ENCODE peak calls at places on chromosomes 12 and 14, in five cellular contexts. U is K562, J is H1, B is HCT116, Y is HepG2. T is an unnamed sample.

GRCh38 chr12:20011200-20011599 is 357.1 kb upstream of the PDE3A start:
- DNase-seq in J (no peak), Y (no peak), B (no peak), U (no peak), T (peak)

GRCh38 chr14:95180966-95181733 is 23.8 kb upstream of the DICER1 start:
- DNase-seq in B (no peak), Y (no peak), J (no peak), U (no peak), T (no peak)

GRCh38 chr12:92597997-92598396 is 104.8 kb upstream of the PLEKHG7 start:
- DNase-seq in B (no peak), U (no peak), Y (no peak), J (no peak), T (no peak)

GRCh38 chr12:105226219-105226618 is 9.8 kb downstream of the APPL2 start:
- DNase-seq in Y (no peak), J (no peak), U (peak), B (no peak), T (peak)

GRCh38 chr14:71331393-71331792 is 424.1 kb downstream of the PCNX1 start:
- DNase-seq in U (no peak), Y (no peak), J (no peak), B (no peak), T (no peak)

GRCh38 chr12:122138616-122139015 is 35.4 kb downstream of the IL31 start:
- DNase-seq in Y (no peak), U (no peak), J (no peak), B (no peak), T (no peak)

GRCh38 chr12:67650127-67650495 is 1.6 kb downstream of the DYRK2 start:
- DNase-seq in U (peak), B (no peak), Y (no peak), J (no peak), T (peak)

GRCh38 chr14:96245710-96246534 is 10.1 kb upstream of the BDKRB1 start:
- DNase-seq in B (no peak), J (no peak), Y (no peak), U (no peak), T (no peak)

GRCh38 chr12:77060136-77060882 is 5.1 kb downstream of the E2F7 start:
- DNase-seq in Y (no peak), U (no peak), J (no peak), B (no peak), T (no peak)

GRCh38 chr12:2294651-2295475 is 242.1 kb downstream of the CACNA1C start:
- DNase-seq in U (no peak), Y (no peak), B (no peak), J (no peak), T (no peak)

GRCh38 chr14:23095196-23096108 is at the start of gene C14orf119:
- DNase-seq in J (no peak), Y (peak), B (peak), U (peak), T (peak)

GRCh38 chr14:24171422-24172260 is at the start of gene REC8:
- DNase-seq in B (no peak), J (peak), Y (no peak), U (no peak), T (peak)

GRCh38 chr12:4308334-4308960 is 12.6 kb upstream of the TIGAR start:
- DNase-seq in Y (no peak), B (no peak), J (no peak), U (no peak), T (no peak)

GRCh38 chr14:34190746-34191145 is 239.9 kb upstream of the EGLN3 start:
- DNase-seq in B (no peak), J (no peak), Y (no peak), U (no peak), T (no peak)

GRCh38 chr14:22386924-22387775 is 201.9 kb downstream of the DAD1 start:
- DNase-seq in J (peak), Y (peak), U (peak), B (peak), T (peak)

GRCh38 chr12:16272222-16272621 is 5.3 kb downstream of the SLC15A5 start:
- DNase-seq in J (no peak), B (no peak), U (no peak), Y (no peak), T (no peak)

GRCh38 chr14:101619484-101619883 is 58.2 kb downstream of the DIO3 start:
- DNase-seq in Y (no peak), J (no peak), U (no peak), B (no peak), T (no peak)

GRCh38 chr14:30888480-30889243 is 14.3 kb downstream of the COCH start:
- DNase-seq in U (no peak), B (no peak), Y (peak), J (no peak), T (no peak)

GRCh38 chr12:121649819-121650353 is 19.6 kb downstream of the MORN3 start:
- DNase-seq in U (peak), B (no peak), Y (no peak), J (no peak), T (no peak)

GRCh38 chr14:79256311-79256879 is 954.9 kb downstream of the DIO2 start:
- DNase-seq in J (no peak), U (no peak), Y (no peak), B (no peak), T (no peak)

GRCh38 chr14:44896275-44897040 is 65.3 kb downstream of the KLHL28 start:
- DNase-seq in Y (peak), U (no peak), J (no peak), B (no peak), T (no peak)

GRCh38 chr12:76085159-76085868 is 829 bp upstream of the NAP1L1 start:
- DNase-seq in U (peak), B (no peak), J (no peak), Y (no peak), T (peak)

GRCh38 chr14:70660967-70661871 is 19.5 kb downstream of the TTC9 start:
- DNase-seq in B (no peak), U (no peak), J (no peak), Y (no peak), T (no peak)

GRCh38 chr12:109617496-109617895 is 43.9 kb downstream of the MVK start:
- DNase-seq in J (no peak), Y (no peak), B (no peak), U (no peak), T (no peak)

GRCh38 chr12:118536306-118536900 is 160.0 kb downstream of the SUDS3 start:
- DNase-seq in Y (no peak), U (no peak), B (no peak), J (no peak), T (no peak)

GRCh38 chr12:13164859-13165577 is 31.5 kb upstream of the EMP1 start:
- DNase-seq in U (no peak), Y (no peak), B (no peak), J (no peak), T (peak)

GRCh38 chr12:26126340-26127284 is 1.8 kb upstream of the BHLHE41 start:
- DNase-seq in B (no peak), J (peak), Y (peak), U (peak), T (peak)

GRCh38 chr12:123761841-123762714 is at the start of gene DNAH10:
- DNase-seq in U (no peak), Y (peak), B (no peak), J (peak), T (peak)

GRCh38 chr14:49959822-49960408 is 67.0 kb downstream of the ARF6 start:
- DNase-seq in J (no peak), B (no peak), U (no peak), Y (no peak), T (no peak)

GRCh38 chr14:81062816-81063215 is 107.4 kb downstream of the TSHR start:
- DNase-seq in Y (peak), B (peak), J (peak), U (peak), T (no peak)

GRCh38 chr14:53450871-53451270 is 297.7 kb upstream of the DDHD1 start:
- DNase-seq in Y (peak), J (no peak), U (no peak), B (no peak), T (peak)

GRCh38 chr12:127169321-127170270 is 1097.4 kb upstream of the TMEM132C start:
- DNase-seq in Y (no peak), B (no peak), U (no peak), J (no peak), T (no peak)

GRCh38 chr14:77040995-77041744 is 12.7 kb upstream of the IRF2BPL start:
- DNase-seq in B (no peak), U (no peak), J (no peak), Y (no peak), T (no peak)

GRCh38 chr12:4809449-4810218 is 89.4 kb downstream of the GALNT8 start:
- DNase-seq in B (no peak), J (peak), U (no peak), Y (no peak), T (no peak)

GRCh38 chr12:120849765-120850164 is 54.4 kb downstream of the SPPL3 start:
- DNase-seq in B (no peak), U (no peak), Y (peak), J (no peak), T (peak)

GRCh38 chr12:91126516-91126915 is 15.2 kb upstream of the LUM start:
- DNase-seq in Y (no peak), B (no peak), U (no peak), J (no peak), T (no peak)

GRCh38 chr12:51980809-51981127 is 26.0 kb upstream of the TAMALIN start:
- DNase-seq in Y (no peak), B (no peak), J (no peak), U (no peak), T (no peak)
- TF ChIP-seq EZH2 in Y (no peak), B (no peak), J (no peak), U (no peak), T (no peak)

GRCh38 chr12:32390572-32391219 is 8.7 kb upstream of the FGD4 start:
- DNase-seq in B (no peak), J (peak), U (no peak), Y (peak), T (peak)
- H3K4me3 ChIP-seq in B (no peak), J (no peak), U (no peak), Y (peak), T (peak)

GRCh38 chr14:104477117-104477623 is 102.4 kb upstream of the C14orf180 start:
- DNase-seq in U (no peak), B (no peak), Y (no peak), J (no peak), T (no peak)

GRCh38 chr14:104475802-104476201 is 103.8 kb upstream of the C14orf180 start:
- DNase-seq in Y (no peak), J (no peak), U (no peak), B (no peak), T (no peak)

GRCh38 chr14:104479901-104480300 is 99.7 kb upstream of the C14orf180 start:
- DNase-seq in Y (no peak), J (peak), U (no peak), B (no peak), T (no peak)

GRCh38 chr14:104476437-104476836 is 103.1 kb upstream of the C14orf180 start:
- DNase-seq in B (no peak), J (no peak), Y (no peak), U (no peak), T (no peak)

DNA sequence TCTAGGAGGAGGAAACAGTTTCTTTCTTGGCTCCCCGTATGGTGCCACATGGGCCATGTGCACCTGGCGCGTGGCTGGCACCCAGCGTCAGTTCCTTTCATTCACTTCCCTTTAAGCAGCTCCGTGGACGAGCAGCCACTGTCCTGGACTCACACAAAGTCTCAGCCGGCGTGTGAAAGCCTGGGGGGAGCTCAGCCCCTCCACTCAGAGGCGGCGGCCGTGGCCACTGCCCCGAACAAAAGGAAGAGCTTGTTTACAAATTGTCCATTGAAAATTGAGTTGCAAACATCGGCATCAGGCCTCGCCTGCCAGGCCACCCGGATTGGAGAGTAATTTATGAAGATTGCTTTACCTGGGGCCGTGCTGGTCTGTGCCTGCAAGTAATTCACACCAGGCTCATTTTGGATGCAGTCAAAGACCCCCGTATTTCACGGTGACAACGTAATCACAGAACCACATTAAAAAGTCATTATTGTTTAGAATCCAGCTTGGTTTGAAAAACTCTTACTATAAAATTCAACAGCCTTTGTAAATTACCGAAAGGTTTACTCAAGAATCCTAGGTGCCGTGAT is 101.7 kb upstream of the C14orf180 start:
- DNase-seq in U (no peak), J (no peak), Y (no peak), B (no peak), T (no peak)
- TF ChIP-seq MAX in U (no peak), J (no peak), Y (no peak), B (no peak), T (no peak)

GRCh38 chr12:48988030-48988649 is 10.0 kb downstream of the WNT1 start:
- DNase-seq in U (peak), J (peak), B (no peak), Y (peak), T (peak)
- TF ChIP-seq EZH2 in U (no peak), J (peak), B (no peak), Y (no peak), T (no peak)

GRCh38 chr12:65279387-65280112 is 1.1 kb downstream of the MSRB3 start:
- DNase-seq in U (no peak), B (no peak), J (no peak), Y (no peak), T (peak)

GRCh38 chr12:65276923-65277322 is 1.6 kb upstream of the MSRB3 start:
- DNase-seq in B (no peak), Y (no peak), J (no peak), U (no peak), T (no peak)

GRCh38 chr12:65280306-65280705 is 1.8 kb downstream of the MSRB3 start:
- DNase-seq in J (no peak), U (no peak), B (no peak), Y (no peak), T (peak)

GRCh38 chr12:65277994-65278575 is 398 bp upstream of the MSRB3 start:
- DNase-seq in J (no peak), U (no peak), Y (no peak), B (no peak), T (no peak)

DNA sequence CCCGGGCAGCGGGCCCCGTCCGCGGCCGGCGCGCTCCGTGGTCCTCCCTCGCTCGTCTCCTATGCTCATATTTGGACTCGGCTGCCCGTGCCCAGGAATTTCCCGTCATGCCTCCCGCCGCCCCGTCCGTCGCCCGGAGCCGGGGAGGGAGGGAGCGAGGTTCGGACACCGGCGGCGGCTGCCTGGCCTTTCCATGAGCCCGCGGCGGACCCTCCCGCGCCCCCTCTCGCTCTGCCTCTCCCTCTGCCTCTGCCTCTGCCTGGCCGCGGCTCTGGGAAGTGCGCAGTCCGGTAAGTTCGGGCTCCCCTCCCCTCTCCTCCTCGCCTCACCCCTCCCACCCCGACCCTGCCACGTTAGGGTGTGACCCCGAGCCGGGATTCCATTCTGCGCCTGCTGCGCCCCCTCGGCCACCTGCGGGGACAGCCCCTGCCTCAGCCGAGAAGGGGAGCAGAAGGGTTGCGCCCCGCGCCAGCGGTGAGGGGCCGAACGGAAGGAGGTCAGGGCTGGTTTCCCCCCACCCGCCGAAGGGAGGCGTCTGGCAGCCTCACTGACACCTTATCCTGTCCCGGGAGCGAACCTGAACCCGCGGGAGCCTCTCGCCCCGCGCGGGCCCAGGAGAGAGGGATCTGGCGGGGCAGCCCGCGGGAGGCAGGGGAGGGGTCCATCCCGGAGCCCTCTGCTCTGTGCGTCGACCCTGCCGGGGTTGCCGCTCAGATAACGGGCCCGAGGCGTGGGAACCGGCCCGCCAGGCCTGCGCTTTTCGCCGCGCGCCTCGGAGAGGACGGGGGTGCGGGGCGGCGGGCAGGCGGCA is at the start of gene MSRB3:
- DNase-seq in B (peak), U (peak), J (peak), Y (peak), T (peak)
- H3K4me3 ChIP-seq in B (peak), U (peak), J (peak), Y (peak), T (peak)

GRCh38 chr14:73887116-73887490 is 444 bp downstream of the ZNF410 start:
- DNase-seq in J (no peak), B (no peak), U (no peak), Y (peak), T (peak)
- TF ChIP-seq MAX in J (no peak), B (no peak), U (no peak), Y (no peak), T (no peak)

GRCh38 chr14:69259531-69260245 is at the start of gene GALNT16:
- DNase-seq in J (peak), B (no peak), U (no peak), Y (no peak), T (peak)
- TF ChIP-seq EZH2 in J (peak), B (no peak), U (no peak), Y (no peak), T (no peak)

GRCh38 chr12:6452245-6452731 is 446 bp downstream of the TAPBPL start:
- DNase-seq in J (peak), Y (no peak), B (no peak), U (peak), T (no peak)

GRCh38 chr12:6451348-6452244 is at the start of gene TAPBPL:
- DNase-seq in J (peak), U (peak), Y (peak), B (no peak), T (peak)

GRCh38 chr12:6450091-6450868 is 1.6 kb upstream of the TAPBPL start:
- DNase-seq in U (no peak), B (no peak), J (no peak), Y (no peak), T (no peak)

GRCh38 chr12:6452908-6453630 is 1.2 kb downstream of the TAPBPL start:
- DNase-seq in U (no peak), B (no peak), Y (no peak), J (no peak), T (no peak)

DNA sequence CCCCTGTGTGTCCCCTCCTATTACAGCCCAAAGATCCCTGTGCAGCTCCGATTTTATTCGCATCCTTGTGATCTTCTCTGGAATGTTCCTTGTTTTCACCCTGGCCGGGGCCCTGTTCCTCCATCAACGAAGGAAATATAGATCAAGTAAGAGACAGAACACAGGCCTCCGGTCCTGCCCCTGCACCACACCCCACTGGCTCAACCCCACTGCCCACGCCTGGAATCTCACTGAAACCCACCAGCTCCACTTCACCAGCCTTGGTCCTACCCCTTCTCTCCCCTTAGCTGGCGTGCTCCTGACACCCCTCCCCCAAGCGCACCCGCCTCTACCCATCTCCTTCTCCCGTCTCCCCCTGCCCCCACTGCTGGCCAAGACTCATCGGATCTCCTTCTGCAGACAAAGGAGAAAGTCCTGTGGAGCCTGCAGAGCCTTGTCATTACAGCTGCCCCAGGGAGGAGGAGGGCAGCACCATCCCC is 934 bp upstream of the TAPBPL start:
- DNase-seq in U (no peak), Y (no peak), J (no peak), B (no peak), T (no peak)
- H3K4me3 ChIP-seq in U (no peak), Y (peak), J (peak), B (no peak), T (peak)

GRCh38 chr12:56931474-56931978 is 2.7 kb downstream of the SDR9C7 start:
- DNase-seq in U (peak), B (peak), Y (peak), J (peak), T (peak)
- TF ChIP-seq MAX in U (no peak), B (no peak), Y (no peak), J (no peak), T (no peak)